ENCODE peak calls at places on chromosome 13, in five cellular contexts. F, X, P, J and N are unnamed samples.

GRCh38 chr13:25429466-25429865 is 57.7 kb downstream of the ATP8A2 start:
- DNase-seq in P (no peak), J (no peak), X (no peak), F (no peak), N (peak)

GRCh38 chr13:99055286-99056073 is 77.6 kb upstream of the DOCK9 start:
- DNase-seq in X (no peak), F (no peak), J (no peak), P (no peak), N (no peak)

GRCh38 chr13:75489502-75490263 is 7.7 kb upstream of the TBC1D4 start:
- DNase-seq in J (peak), F (peak), X (no peak), P (peak), N (no peak)

GRCh38 chr13:111900390-111901180 is 166.4 kb upstream of the SOX1 start:
- DNase-seq in J (no peak), P (no peak), X (no peak), F (no peak), N (no peak)

GRCh38 chr13:112330066-112330465 is 46.1 kb upstream of the SPACA7 start:
- DNase-seq in P (no peak), J (no peak), X (no peak), F (no peak), N (no peak)

GRCh38 chr13:74715718-74716117 is 581.5 kb upstream of the KLF12 start:
- DNase-seq in X (no peak), P (no peak), F (no peak), J (no peak), N (no peak)

GRCh38 chr13:112690242-112690943 is 555 bp downstream of the ATP11A start:
- DNase-seq in J (no peak), X (peak), P (no peak), F (peak), N (peak)

GRCh38 chr13:113854238-113855011 is 9.5 kb downstream of the GAS6 start:
- DNase-seq in J (no peak), X (no peak), F (no peak), P (no peak), N (no peak)

GRCh38 chr13:112703935-112704633 is 14.2 kb downstream of the ATP11A start:
- DNase-seq in X (no peak), F (no peak), J (no peak), P (no peak), N (no peak)

GRCh38 chr13:39016087-39016486 is 21.8 kb downstream of the PROSER1 start:
- DNase-seq in J (no peak), F (no peak), P (no peak), X (no peak), N (no peak)

GRCh38 chr13:114032121-114032799 is 58.4 kb upstream of the C13orf46 start:
- DNase-seq in J (no peak), X (no peak), F (peak), P (peak), N (peak)